ENCODE peak calls at places on chromosomes 11 and 22, in five cellular contexts. One of them, this sample, is unnamed.

GRCh38 chr11:84526250-84526649 is 1100.9 kb downstream of the DLG2 start:
- DNase-seq in A549: no peak
- DNase-seq in astrocyte of the cerebellum: no peak
- DNase-seq in adrenal gland: no peak
- DNase-seq in testis: no peak
- DNase-seq in this sample: no peak

GRCh38 chr22:50600967-50601668 is 525 bp downstream of the MAPK8IP2 start:
- DNase-seq in astrocyte of the cerebellum: no peak
- DNase-seq in A549: no peak
- DNase-seq in testis: no peak
- DNase-seq in adrenal gland: no peak
- DNase-seq in this sample: no peak

GRCh38 chr11:12066056-12066798 is 44.2 kb upstream of the MICAL2 start:
- DNase-seq in astrocyte of the cerebellum: no peak
- DNase-seq in testis: no peak
- DNase-seq in adrenal gland: peak
- DNase-seq in A549: peak
- DNase-seq in this sample: no peak

GRCh38 chr11:106471273-106471672 is 393.8 kb downstream of the AASDHPPT start:
- DNase-seq in A549: no peak
- DNase-seq in astrocyte of the cerebellum: no peak
- DNase-seq in adrenal gland: peak
- DNase-seq in testis: no peak
- DNase-seq in this sample: no peak

GRCh38 chr11:67051945-67052488 is 4.6 kb upstream of the RHOD start:
- DNase-seq in astrocyte of the cerebellum: no peak
- DNase-seq in A549: no peak
- DNase-seq in testis: no peak
- DNase-seq in adrenal gland: no peak
- DNase-seq in this sample: no peak

GRCh38 chr22:49937758-49938564 is 19.5 kb downstream of the CRELD2 start:
- DNase-seq in testis: no peak
- DNase-seq in A549: no peak
- DNase-seq in astrocyte of the cerebellum: no peak
- DNase-seq in adrenal gland: peak
- DNase-seq in this sample: no peak

GRCh38 chr11:130070109-130070828 is 575 bp downstream of the APLP2 start:
- DNase-seq in testis: peak
- DNase-seq in astrocyte of the cerebellum: no peak
- DNase-seq in A549: no peak
- DNase-seq in adrenal gland: peak
- DNase-seq in this sample: peak

GRCh38 chr11:15145635-15146034 is 30.9 kb downstream of the INSC start:
- DNase-seq in testis: no peak
- DNase-seq in astrocyte of the cerebellum: no peak
- DNase-seq in adrenal gland: no peak
- DNase-seq in A549: no peak
- DNase-seq in this sample: no peak

GRCh38 chr22:24460418-24461089 is 33.2 kb downstream of the ADORA2A start:
- DNase-seq in astrocyte of the cerebellum: peak
- DNase-seq in testis: no peak
- DNase-seq in A549: no peak
- DNase-seq in adrenal gland: no peak
- DNase-seq in this sample: no peak

GRCh38 chr11:47180006-47180787 is 3.5 kb upstream of the ARFGAP2 start:
- DNase-seq in astrocyte of the cerebellum: no peak
- DNase-seq in testis: no peak
- DNase-seq in A549: no peak
- DNase-seq in adrenal gland: no peak
- DNase-seq in this sample: no peak

GRCh38 chr22:48822278-48823233 is 1005.1 kb downstream of the BRD1 start:
- DNase-seq in testis: no peak
- DNase-seq in astrocyte of the cerebellum: no peak
- DNase-seq in A549: no peak
- DNase-seq in adrenal gland: no peak
- DNase-seq in this sample: no peak

GRCh38 chr11:86197448-86197847 is 47.1 kb upstream of the EED start:
- DNase-seq in astrocyte of the cerebellum: no peak
- DNase-seq in A549: no peak
- DNase-seq in testis: no peak
- DNase-seq in adrenal gland: no peak
- DNase-seq in this sample: no peak

GRCh38 chr11:45026835-45027234 is 76.2 kb upstream of the TP53I11 start:
- DNase-seq in astrocyte of the cerebellum: no peak
- DNase-seq in A549: no peak
- DNase-seq in testis: no peak
- DNase-seq in adrenal gland: no peak
- DNase-seq in this sample: no peak

GRCh38 chr11:6468712-6469495 is 4.8 kb downstream of the TRIM3 start:
- DNase-seq in A549: peak
- DNase-seq in adrenal gland: peak
- DNase-seq in testis: peak
- DNase-seq in astrocyte of the cerebellum: peak
- DNase-seq in this sample: peak

GRCh38 chr11:48164836-48165235 is 51.8 kb upstream of the OR4B1 start:
- DNase-seq in testis: no peak
- DNase-seq in adrenal gland: no peak
- DNase-seq in A549: no peak
- DNase-seq in astrocyte of the cerebellum: no peak
- DNase-seq in this sample: no peak

GRCh38 chr22:34490911-34491310 is 570.6 kb upstream of the LARGE1 start:
- DNase-seq in testis: no peak
- DNase-seq in A549: no peak
- DNase-seq in adrenal gland: no peak
- DNase-seq in astrocyte of the cerebellum: no peak
- DNase-seq in this sample: no peak

GRCh38 chr11:57751676-57752253 is at the start of gene BTBD18:
- DNase-seq in adrenal gland: peak
- DNase-seq in testis: peak
- DNase-seq in astrocyte of the cerebellum: peak
- DNase-seq in A549: peak
- DNase-seq in this sample: no peak

GRCh38 chr11:27171391-27171790 is 130.8 kb downstream of the BBOX1 start:
- DNase-seq in astrocyte of the cerebellum: no peak
- DNase-seq in A549: no peak
- DNase-seq in testis: no peak
- DNase-seq in adrenal gland: no peak
- DNase-seq in this sample: no peak

GRCh38 chr22:36358533-36359171 is 29.1 kb downstream of the MYH9 start:
- DNase-seq in adrenal gland: no peak
- DNase-seq in testis: no peak
- DNase-seq in astrocyte of the cerebellum: no peak
- DNase-seq in A549: no peak
- DNase-seq in this sample: no peak

GRCh38 chr22:20606041-20606783 is 98.8 kb downstream of the MED15 start:
- DNase-seq in testis: peak
- DNase-seq in adrenal gland: peak
- DNase-seq in A549: peak
- DNase-seq in astrocyte of the cerebellum: peak
- DNase-seq in this sample: no peak

GRCh38 chr11:37597776-37598175 is 999.7 kb upstream of the RAG2 start:
- DNase-seq in astrocyte of the cerebellum: no peak
- DNase-seq in A549: no peak
- DNase-seq in testis: no peak
- DNase-seq in adrenal gland: no peak
- DNase-seq in this sample: no peak

DNA sequence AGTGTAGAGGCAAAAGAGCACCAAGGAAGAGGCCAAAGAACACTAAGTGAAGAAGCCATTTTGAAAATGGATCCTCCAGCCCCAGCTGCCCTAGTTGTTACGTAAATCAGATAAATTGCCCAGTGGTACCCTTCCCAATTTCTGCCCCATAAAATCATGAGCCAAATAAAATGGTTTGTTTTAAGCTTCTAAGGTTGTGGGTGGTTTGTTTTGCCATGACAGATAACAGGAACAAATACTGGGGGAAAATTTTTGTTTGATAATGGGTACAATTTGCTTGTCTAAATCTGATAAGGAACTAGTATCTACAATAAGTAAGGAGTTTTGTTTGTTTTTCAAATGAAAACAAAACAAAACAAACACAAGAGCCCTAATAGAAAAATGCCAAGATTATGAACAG is 30.6 kb upstream of the HSD17B12 start:
- DNase-seq in testis: no peak
- DNase-seq in adrenal gland: no peak
- DNase-seq in A549: no peak
- DNase-seq in astrocyte of the cerebellum: no peak
- DNase-seq in this sample: no peak
- TF ChIP-seq CTCF in testis: no peak
- TF ChIP-seq CTCF in adrenal gland: no peak
- TF ChIP-seq CTCF in A549: no peak
- TF ChIP-seq CTCF in astrocyte of the cerebellum: no peak
- TF ChIP-seq CTCF in this sample: no peak

GRCh38 chr22:27990879-27991278 is 71.8 kb upstream of the PITPNB start:
- DNase-seq in astrocyte of the cerebellum: no peak
- DNase-seq in adrenal gland: peak
- DNase-seq in A549: peak
- DNase-seq in testis: peak
- DNase-seq in this sample: peak
- TF ChIP-seq CTCF in astrocyte of the cerebellum: peak
- TF ChIP-seq CTCF in adrenal gland: peak
- TF ChIP-seq CTCF in A549: no peak
- TF ChIP-seq CTCF in testis: peak
- TF ChIP-seq CTCF in this sample: peak

GRCh38 chr11:116171271-116172140 is 601.3 kb downstream of the BUD13 start:
- DNase-seq in A549: no peak
- DNase-seq in adrenal gland: no peak
- DNase-seq in testis: no peak
- DNase-seq in astrocyte of the cerebellum: no peak
- DNase-seq in this sample: peak

GRCh38 chr11:116168459-116168787 is 604.4 kb downstream of the BUD13 start:
- DNase-seq in adrenal gland: no peak
- DNase-seq in testis: no peak
- DNase-seq in A549: no peak
- DNase-seq in astrocyte of the cerebellum: no peak
- DNase-seq in this sample: peak

GRCh38 chr11:116169776-116170175 is 603.0 kb downstream of the BUD13 start:
- DNase-seq in testis: no peak
- DNase-seq in A549: no peak
- DNase-seq in astrocyte of the cerebellum: no peak
- DNase-seq in adrenal gland: no peak
- DNase-seq in this sample: peak

GRCh38 chr11:116172156-116172555 is 600.6 kb downstream of the BUD13 start:
- DNase-seq in adrenal gland: no peak
- DNase-seq in astrocyte of the cerebellum: no peak
- DNase-seq in A549: no peak
- DNase-seq in testis: no peak
- DNase-seq in this sample: peak

GRCh38 chr11:116170526-116171120 is 602.2 kb downstream of the BUD13 start:
- DNase-seq in testis: no peak
- DNase-seq in A549: no peak
- DNase-seq in astrocyte of the cerebellum: no peak
- DNase-seq in adrenal gland: no peak
- DNase-seq in this sample: peak
- TF ChIP-seq CTCF in testis: no peak
- TF ChIP-seq CTCF in A549: no peak
- TF ChIP-seq CTCF in astrocyte of the cerebellum: peak
- TF ChIP-seq CTCF in adrenal gland: no peak
- TF ChIP-seq CTCF in this sample: no peak

GRCh38 chr11:65316979-65317786 is 2.5 kb downstream of the CDC42EP2 start:
- DNase-seq in adrenal gland: peak
- DNase-seq in astrocyte of the cerebellum: no peak
- DNase-seq in testis: peak
- DNase-seq in A549: peak
- DNase-seq in this sample: no peak
- TF ChIP-seq CTCF in adrenal gland: no peak
- TF ChIP-seq CTCF in astrocyte of the cerebellum: no peak
- TF ChIP-seq CTCF in testis: no peak
- TF ChIP-seq CTCF in A549: no peak
- TF ChIP-seq CTCF in this sample: no peak

GRCh38 chr11:116511684-116512083 is 261.1 kb downstream of the BUD13 start:
- DNase-seq in astrocyte of the cerebellum: no peak
- DNase-seq in A549: no peak
- DNase-seq in testis: no peak
- DNase-seq in adrenal gland: no peak
- DNase-seq in this sample: peak

GRCh38 chr11:116513278-116513823 is 259.4 kb downstream of the BUD13 start:
- DNase-seq in astrocyte of the cerebellum: no peak
- DNase-seq in A549: no peak
- DNase-seq in testis: no peak
- DNase-seq in adrenal gland: no peak
- DNase-seq in this sample: peak

GRCh38 chr11:116512841-116513240 is 259.9 kb downstream of the BUD13 start:
- DNase-seq in adrenal gland: no peak
- DNase-seq in testis: no peak
- DNase-seq in A549: no peak
- DNase-seq in astrocyte of the cerebellum: no peak
- DNase-seq in this sample: peak

GRCh38 chr11:116515666-116516184 is 257.1 kb downstream of the BUD13 start:
- DNase-seq in adrenal gland: no peak
- DNase-seq in A549: no peak
- DNase-seq in testis: no peak
- DNase-seq in astrocyte of the cerebellum: no peak
- DNase-seq in this sample: peak

GRCh38 chr11:116513894-116514293 is 258.9 kb downstream of the BUD13 start:
- DNase-seq in astrocyte of the cerebellum: no peak
- DNase-seq in testis: peak
- DNase-seq in adrenal gland: peak
- DNase-seq in A549: peak
- DNase-seq in this sample: no peak
- TF ChIP-seq CTCF in astrocyte of the cerebellum: no peak
- TF ChIP-seq CTCF in testis: peak
- TF ChIP-seq CTCF in adrenal gland: peak
- TF ChIP-seq CTCF in A549: peak
- TF ChIP-seq CTCF in this sample: peak

DNA sequence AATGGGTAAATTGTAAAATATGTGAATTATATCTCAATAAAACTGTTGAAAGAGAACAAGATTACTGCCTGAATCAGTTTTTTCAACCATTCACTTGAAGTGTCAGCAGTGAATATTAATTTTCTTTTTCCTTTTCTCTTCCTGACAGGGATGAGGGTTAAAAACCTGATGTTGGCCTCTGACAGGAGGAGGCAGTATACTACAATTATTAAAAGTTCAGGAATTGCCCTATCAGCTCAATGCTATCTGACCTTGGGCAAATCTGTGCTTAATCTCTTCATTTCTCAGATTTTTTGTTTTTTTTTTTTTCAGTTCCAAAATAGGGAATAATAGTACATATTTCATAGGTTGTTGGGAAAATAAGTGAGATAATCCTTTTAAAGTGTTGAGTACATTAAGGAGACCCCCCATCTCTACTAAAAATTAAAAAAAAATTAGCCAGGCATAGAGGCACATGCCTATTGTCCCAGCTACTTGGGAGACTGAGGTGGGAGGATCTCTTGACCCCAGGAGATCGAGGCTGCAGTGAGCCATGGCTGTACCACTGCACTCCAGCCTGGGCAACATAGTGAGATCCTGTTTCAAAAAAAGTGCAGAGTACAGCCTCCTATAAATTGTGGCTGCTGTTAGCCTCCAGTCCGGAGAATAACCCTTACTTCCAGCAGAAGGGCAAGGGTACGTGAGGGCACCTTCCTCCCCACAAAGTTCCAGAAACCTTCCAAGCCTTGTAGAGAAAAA is 48.8 kb downstream of the TRIM44 start:
- DNase-seq in A549: no peak
- DNase-seq in astrocyte of the cerebellum: no peak
- DNase-seq in testis: no peak
- DNase-seq in adrenal gland: no peak
- DNase-seq in this sample: no peak
- TF ChIP-seq CTCF in A549: no peak
- TF ChIP-seq CTCF in astrocyte of the cerebellum: no peak
- TF ChIP-seq CTCF in testis: no peak
- TF ChIP-seq CTCF in adrenal gland: peak
- TF ChIP-seq CTCF in this sample: peak